ENCODE peak calls at places on chromosomes 12 and 14, in nine cellular contexts. W is psoas muscle; S is activated T-cell treated with anti-CD3 and anti-CD28 coated beads, Interleukin-2, amount 50 U/mL, for 24 hours; Y is activated T-helper 1 cell treated with Interleukin-2 at 50 U/mL for 16 hours; F is NCI-H345; U is right atrium auricular region; Z is EH; L is ecto neural progenitor cell; P is astrocyte of the spinal cord. K is an unnamed sample.

GRCh38 chr12:91565816-91566215 is 383.2 kb upstream of the DCN start:
- DNase-seq in W (no peak), S (no peak), Y (no peak), F (no peak), U (no peak), Z (no peak), L (no peak), P (no peak), K (no peak)

GRCh38 chr14:89792489-89793366 is 161.8 kb downstream of the EFCAB11 start:
- DNase-seq in W (peak), S (no peak), Y (no peak), F (no peak), U (peak), Z (peak), L (no peak), P (no peak), K (no peak)

GRCh38 chr14:67358914-67359313 is 690 bp downstream of the ATP6V1D start:
- DNase-seq in W (no peak), S (no peak), Y (no peak), F (peak), U (no peak), Z (no peak), L (no peak), P (no peak), K (no peak)

GRCh38 chr12:106211973-106212372 is 35.8 kb downstream of the CKAP4 start:
- DNase-seq in W (no peak), S (no peak), Y (no peak), F (no peak), U (no peak), Z (no peak), L (no peak), P (no peak), K (no peak)

GRCh38 chr14:50148799-50149198 is 32.4 kb upstream of the VCPKMT start:
- DNase-seq in W (no peak), S (no peak), Y (no peak), F (no peak), U (no peak), Z (no peak), L (no peak), P (no peak), K (no peak)

GRCh38 chr12:546920-547845 is 87.4 kb downstream of the B4GALNT3 start:
- DNase-seq in W (peak), S (peak), Y (peak), F (peak), U (no peak), Z (peak), L (peak), P (peak), K (peak)

GRCh38 chr12:132597333-132598283 is 12.8 kb downstream of the LRCOL1 start:
- DNase-seq in W (no peak), S (no peak), Y (no peak), F (peak), U (no peak), Z (peak), L (no peak), P (peak), K (no peak)

GRCh38 chr14:36022765-36023415 is 153.6 kb downstream of the PTCSC3 start:
- DNase-seq in W (no peak), S (no peak), Y (no peak), F (peak), U (no peak), Z (no peak), L (no peak), P (no peak), K (no peak)